ENCODE peak calls at places on chromosomes 13 and 19, in six cellular contexts. Z is IMR-90, C is epithelial cell of esophagus, L is foreskin fibroblast, E is fibroblast of lung, M is colonic mucosa. G is an unnamed sample.

GRCh38 chr13:99805361-99805760 is 166.2 kb downstream of the ZIC5 start:
- DNase-seq in Z (no peak), C (no peak), L (no peak), E (no peak), M (no peak), G (no peak)

GRCh38 chr13:20387006-20387405 is 138.7 kb downstream of the CRYL1 start:
- DNase-seq in Z (no peak), C (no peak), L (no peak), E (no peak), M (no peak), G (no peak)

GRCh38 chr19:2922987-2923386 is 21.8 kb downstream of the ZNF77 start:
- DNase-seq in Z (peak), C (peak), L (peak), E (peak), M (no peak), G (no peak)

GRCh38 chr13:28246891-28247290 is 108.5 kb downstream of the PAN3 start:
- DNase-seq in Z (peak), C (no peak), L (peak), E (peak), M (no peak), G (no peak)

GRCh38 chr19:46776927-46777911 is 11.2 kb downstream of the SLC1A5 start:
- DNase-seq in Z (no peak), C (peak), L (no peak), E (no peak), M (no peak), G (no peak)

GRCh38 chr13:114099191-114099590 is 33.2 kb downstream of the RASA3 start:
- DNase-seq in Z (peak), C (peak), L (peak), E (peak), M (peak), G (peak)

GRCh38 chr19:19745496-19746285 is 12.8 kb upstream of the ZNF14 start:
- DNase-seq in Z (no peak), C (no peak), L (no peak), E (no peak), M (no peak), G (no peak)

GRCh38 chr13:43684947-43685725 is 101.6 kb downstream of the ENOX1 start:
- DNase-seq in Z (no peak), C (peak), L (no peak), E (no peak), M (no peak), G (peak)

GRCh38 chr19:23285948-23286347 is 35.8 kb upstream of the ZNF724 start:
- DNase-seq in Z (no peak), C (no peak), L (no peak), E (no peak), M (no peak), G (no peak)

GRCh38 chr13:27262546-27262945 is 8.1 kb upstream of the RASL11A start:
- DNase-seq in Z (no peak), C (no peak), L (no peak), E (no peak), M (no peak), G (no peak)

GRCh38 chr13:81048026-81048461 is 707.1 kb upstream of the SPRY2 start:
- DNase-seq in Z (no peak), C (no peak), L (no peak), E (no peak), M (no peak), G (peak)

GRCh38 chr13:31638577-31638976 is 100.7 kb upstream of the RXFP2 start:
- DNase-seq in Z (peak), C (peak), L (peak), E (peak), M (no peak), G (peak)

GRCh38 chr13:75908137-75908536 is 272.0 kb downstream of the LMO7 start:
- DNase-seq in Z (no peak), C (peak), L (peak), E (peak), M (peak), G (no peak)

GRCh38 chr13:110907951-110908898 is 6.6 kb downstream of the ANKRD10 start:
- DNase-seq in Z (peak), C (peak), L (no peak), E (peak), M (peak), G (no peak)

GRCh38 chr13:113315992-113316391 is 19.0 kb downstream of the LAMP1 start:
- DNase-seq in Z (no peak), C (no peak), L (no peak), E (no peak), M (no peak), G (no peak)

GRCh38 chr13:52707375-52707774 is 32.2 kb downstream of the CNMD start:
- DNase-seq in Z (no peak), C (no peak), L (peak), E (no peak), M (no peak), G (no peak)

GRCh38 chr19:5696196-5697021 is 6.3 kb downstream of the RPL36 start:
- DNase-seq in Z (no peak), C (no peak), L (no peak), E (no peak), M (no peak), G (no peak)

GRCh38 chr13:108342369-108343289 is 73.1 kb downstream of the TNFSF13B start:
- DNase-seq in Z (peak), C (peak), L (peak), E (peak), M (no peak), G (peak)

GRCh38 chr19:19034204-19034624 is 811 bp downstream of the ARMC6 start:
- DNase-seq in Z (peak), C (peak), L (peak), E (peak), M (peak), G (no peak)

GRCh38 chr13:51785592-51786424 is 18.2 kb downstream of the DHRS12 start:
- DNase-seq in Z (peak), C (no peak), L (peak), E (peak), M (peak), G (no peak)

GRCh38 chr13:42247883-42248282 is 24.1 kb upstream of the AKAP11 start:
- DNase-seq in Z (peak), C (peak), L (peak), E (no peak), M (no peak), G (no peak)

GRCh38 chr19:42281175-42282035 is 12.4 kb downstream of the CIC start:
- DNase-seq in Z (peak), C (peak), L (peak), E (peak), M (peak), G (no peak)

GRCh38 chr19:11091343-11092153 is 2.3 kb downstream of the LDLR start:
- DNase-seq in Z (peak), C (peak), L (peak), E (peak), M (peak), G (peak)

GRCh38 chr13:109647046-109647445 is 139.3 kb downstream of the IRS2 start:
- DNase-seq in Z (no peak), C (peak), L (no peak), E (peak), M (no peak), G (peak)

GRCh38 chr19:39178296-39179006 is 18.3 kb upstream of the NCCRP1 start:
- DNase-seq in Z (no peak), C (no peak), L (no peak), E (no peak), M (no peak), G (no peak)

GRCh38 chr19:31676271-31677004 is 327.2 kb upstream of the TSHZ3 start:
- DNase-seq in Z (no peak), C (no peak), L (no peak), E (peak), M (no peak), G (no peak)

GRCh38 chr13:109130093-109130835 is 500.9 kb downstream of the MYO16 start:
- DNase-seq in Z (no peak), C (no peak), L (no peak), E (no peak), M (no peak), G (no peak)

GRCh38 chr13:30868806-30869470 is 37.1 kb upstream of the MEDAG start:
- DNase-seq in Z (peak), C (no peak), L (peak), E (peak), M (no peak), G (no peak)

GRCh38 chr13:36275190-36276002 is 22.2 kb downstream of the CCDC169 start:
- DNase-seq in Z (peak), C (peak), L (peak), E (peak), M (peak), G (peak)

GRCh38 chr13:102907016-102907756 is 61.4 kb downstream of the ERCC5 start:
- DNase-seq in Z (no peak), C (no peak), L (peak), E (no peak), M (no peak), G (no peak)

GRCh38 chr13:75181906-75182305 is 300.1 kb downstream of the TBC1D4 start:
- DNase-seq in Z (peak), C (peak), L (peak), E (peak), M (no peak), G (peak)

GRCh38 chr13:49248433-49249002 is 793 bp downstream of the CDADC1 start:
- DNase-seq in Z (peak), C (peak), L (peak), E (peak), M (no peak), G (no peak)

GRCh38 chr13:50438351-50438750 is 405.1 kb downstream of the DLEU7 start:
- DNase-seq in Z (no peak), C (no peak), L (no peak), E (no peak), M (no peak), G (no peak)

GRCh38 chr13:27264181-27264580 is 6.4 kb upstream of the RASL11A start:
- DNase-seq in Z (peak), C (peak), L (peak), E (peak), M (no peak), G (peak)

GRCh38 chr13:26709461-26709860 is 51.1 kb downstream of the GPR12 start:
- DNase-seq in Z (no peak), C (no peak), L (no peak), E (no peak), M (no peak), G (no peak)

GRCh38 chr19:6047256-6047655 is 63.0 kb downstream of the RFX2 start:
- DNase-seq in Z (no peak), C (no peak), L (no peak), E (no peak), M (no peak), G (no peak)

GRCh38 chr19:9406798-9407352 is 28.5 kb downstream of the ZNF266 start:
- DNase-seq in Z (peak), C (peak), L (peak), E (peak), M (peak), G (peak)

DNA sequence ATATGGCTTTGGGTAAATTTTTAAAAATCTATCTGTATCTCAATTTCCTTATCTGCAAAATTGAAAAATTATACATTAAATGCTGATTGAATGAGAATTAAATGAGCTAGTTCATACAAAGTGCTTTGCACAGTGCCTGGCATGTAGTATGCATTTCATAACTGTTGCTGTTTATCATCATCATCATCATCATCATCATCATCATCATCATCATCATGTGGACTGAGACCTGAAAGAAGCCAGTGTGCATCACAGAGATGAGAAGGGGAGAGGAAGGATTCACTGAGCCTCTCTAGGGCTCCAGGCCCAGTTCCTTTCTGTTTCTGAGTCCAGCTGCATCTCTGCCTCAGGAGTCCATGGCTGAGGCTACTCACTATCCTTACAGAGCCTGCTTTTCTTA is 6.9 kb upstream of the ZC3H13 start:
- DNase-seq in Z (no peak), C (no peak), L (no peak), E (no peak), M (no peak), G (no peak)
- H3K4me3 ChIP-seq in Z (no peak), C (no peak), L (no peak), E (no peak), M (no peak), G (no peak)

GRCh38 chr19:30407310-30407709 is 35.1 kb downstream of the ZNF536 start:
- DNase-seq in Z (no peak), C (no peak), L (no peak), E (no peak), M (no peak), G (no peak)
- H3K4me3 ChIP-seq in Z (no peak), C (no peak), L (no peak), E (no peak), M (no peak), G (no peak)

GRCh38 chr13:106481919-106482318 is 53.5 kb downstream of the EFNB2 start:
- DNase-seq in Z (no peak), C (no peak), L (no peak), E (no peak), M (no peak), G (no peak)

GRCh38 chr13:106488075-106488474 is 47.4 kb downstream of the EFNB2 start:
- DNase-seq in Z (no peak), C (no peak), L (no peak), E (no peak), M (peak), G (no peak)

GRCh38 chr13:106484084-106484754 is 51.2 kb downstream of the EFNB2 start:
- DNase-seq in Z (no peak), C (no peak), L (peak), E (peak), M (no peak), G (no peak)

GRCh38 chr13:106486287-106486686 is 49.2 kb downstream of the EFNB2 start:
- DNase-seq in Z (no peak), C (no peak), L (no peak), E (no peak), M (no peak), G (no peak)

GRCh38 chr13:106484755-106485193 is 50.7 kb downstream of the EFNB2 start:
- DNase-seq in Z (peak), C (no peak), L (no peak), E (peak), M (no peak), G (no peak)
- H3K4me3 ChIP-seq in Z (no peak), C (no peak), L (no peak), E (no peak), M (no peak), G (no peak)

DNA sequence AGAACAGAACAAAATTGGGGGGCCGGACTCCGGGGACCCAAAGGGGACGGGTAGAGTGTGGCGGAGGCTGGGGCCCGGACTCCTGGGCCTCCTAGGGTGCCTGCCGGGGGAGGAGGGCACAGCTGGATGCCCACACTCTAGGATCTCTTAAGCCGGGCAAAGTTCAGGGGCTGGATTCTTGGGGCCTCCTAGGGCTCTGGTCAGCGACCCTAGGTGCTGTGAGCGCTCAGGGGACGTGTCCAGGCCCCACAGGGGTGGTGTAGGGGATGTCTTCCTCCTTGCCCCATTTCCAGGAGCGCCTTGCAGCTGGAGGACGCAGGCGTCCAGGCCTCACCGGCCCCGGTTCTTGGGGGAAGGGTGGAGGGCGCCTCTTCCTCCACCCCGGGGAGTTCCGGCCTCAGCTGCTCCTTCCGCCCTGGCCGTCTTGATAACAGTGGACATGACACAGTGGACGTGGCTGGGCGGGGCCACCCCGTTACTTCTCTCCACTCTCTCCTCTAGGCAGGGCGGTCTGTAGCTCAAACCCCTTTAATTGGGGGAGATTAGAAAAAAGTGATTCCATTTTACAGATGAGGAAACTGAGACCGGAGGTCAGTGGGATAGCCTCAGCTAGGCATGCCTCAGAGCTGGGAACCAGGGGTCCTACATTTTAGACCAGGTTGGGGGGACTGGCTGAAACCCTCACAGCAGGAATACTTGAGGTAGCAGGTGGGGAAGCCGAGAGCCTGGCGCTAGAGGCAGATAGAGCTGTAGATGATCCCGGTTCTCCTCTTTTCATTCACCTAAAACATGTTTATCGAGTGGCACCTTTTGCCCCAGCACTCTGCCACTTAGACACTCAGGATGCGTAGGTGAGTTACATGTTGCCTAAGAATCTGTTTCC is 705 bp downstream of the STXBP2 start:
- DNase-seq in Z (no peak), C (peak), L (no peak), E (no peak), M (peak), G (no peak)
- H3K4me3 ChIP-seq in Z (peak), C (peak), L (no peak), E (no peak), M (peak), G (peak)

GRCh38 chr13:46386996-46387851 is at the start of gene RUBCNL:
- DNase-seq in Z (no peak), C (peak), L (peak), E (peak), M (peak), G (no peak)
- H3K4me3 ChIP-seq in Z (no peak), C (peak), L (peak), E (peak), M (peak), G (peak)

DNA sequence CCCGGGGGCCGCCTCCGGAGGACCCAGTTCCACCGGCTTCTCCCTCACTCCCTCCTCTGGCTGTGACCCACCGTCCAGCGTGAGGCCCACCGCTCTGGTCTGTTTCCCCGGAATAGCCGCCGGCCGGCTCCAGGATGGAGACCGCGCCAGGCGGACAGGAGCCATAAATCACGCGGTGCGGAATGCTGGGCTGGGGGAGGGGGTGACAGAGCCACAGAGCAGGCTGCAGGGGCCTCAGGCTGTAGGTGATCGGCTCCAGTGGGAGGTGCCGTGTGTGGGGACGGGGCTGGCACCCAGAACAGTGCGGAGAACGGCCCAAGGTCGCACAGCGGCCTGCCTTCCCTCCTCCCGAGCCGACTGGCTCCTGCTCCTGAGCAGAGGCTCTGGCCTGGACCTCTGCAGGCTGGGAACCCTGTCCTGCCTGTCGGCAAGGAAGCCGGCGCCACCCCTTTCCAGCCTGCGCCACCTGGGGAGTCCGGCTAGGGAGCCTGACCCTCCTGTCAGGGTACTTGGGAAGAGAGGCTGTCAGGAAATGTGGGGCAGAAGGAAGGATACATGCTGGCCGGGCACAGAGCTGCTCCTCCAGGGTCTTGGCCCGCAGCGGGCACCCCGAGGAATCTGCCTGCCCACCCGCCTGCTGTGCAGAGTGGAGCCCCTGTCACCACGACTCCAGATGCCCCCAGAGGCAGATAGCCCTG is 8.3 kb downstream of the PIAS4 start:
- DNase-seq in Z (no peak), C (no peak), L (no peak), E (no peak), M (no peak), G (no peak)
- H3K4me3 ChIP-seq in Z (no peak), C (no peak), L (no peak), E (no peak), M (no peak), G (no peak)

DNA sequence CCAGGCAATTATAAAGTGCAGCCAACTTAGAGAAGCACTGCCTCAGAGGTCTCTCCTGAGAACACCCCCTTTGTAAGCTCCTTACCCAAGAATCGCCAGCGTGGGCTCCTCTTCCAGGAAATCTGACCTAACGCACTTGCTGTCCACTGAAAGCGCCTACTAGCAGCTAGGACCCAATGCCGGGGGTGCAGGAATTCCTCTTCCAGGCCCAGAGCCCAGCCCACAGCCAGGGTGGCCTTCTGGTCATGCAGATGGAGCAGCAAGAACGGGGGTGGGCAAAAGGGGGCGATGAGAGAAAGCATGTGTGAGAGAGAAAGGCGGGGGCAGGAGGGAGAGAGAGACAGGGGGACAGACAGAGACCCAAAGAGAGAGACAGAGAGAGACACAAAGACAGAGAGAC is 67.0 kb upstream of the CACNA1A start:
- DNase-seq in Z (no peak), C (no peak), L (no peak), E (no peak), M (no peak), G (no peak)
- H3K4me3 ChIP-seq in Z (no peak), C (no peak), L (no peak), E (no peak), M (no peak), G (no peak)

GRCh38 chr13:97521726-97522125 is 87.8 kb downstream of the RAP2A start:
- DNase-seq in Z (no peak), C (no peak), L (no peak), E (no peak), M (no peak), G (no peak)
- H3K4me3 ChIP-seq in Z (no peak), C (no peak), L (no peak), E (no peak), M (no peak), G (no peak)

GRCh38 chr19:33751386-33751770 is 45.3 kb upstream of the KCTD15 start:
- DNase-seq in Z (no peak), C (no peak), L (no peak), E (no peak), M (no peak), G (no peak)
- H3K4me3 ChIP-seq in Z (no peak), C (no peak), L (no peak), E (no peak), M (no peak), G (no peak)

G was measured in skeletal muscle cell.